ENCODE peak calls at places on chromosomes 13 and 19, in six cellular contexts. Q, M, R, I, U and W are unnamed samples.

GRCh38 chr19:13146763-13147563 is 3.2 kb downstream of the STX10 start:
- DNase-seq in Q (no peak), M (no peak), R (no peak), I (no peak), U (no peak), W (no peak)

GRCh38 chr13:98368019-98368418 is 190.9 kb upstream of the RNF113B start:
- DNase-seq in Q (no peak), M (no peak), R (no peak), I (no peak), U (peak), W (no peak)

GRCh38 chr19:1864480-1865171 is 1.2 kb upstream of the KLF16 start:
- DNase-seq in Q (no peak), M (peak), R (peak), I (peak), U (no peak), W (peak)

GRCh38 chr19:566403-566802 is 6.0 kb upstream of the BSG start:
- DNase-seq in Q (no peak), M (no peak), R (no peak), I (no peak), U (no peak), W (no peak)

GRCh38 chr13:34020388-34020787 is 202.4 kb downstream of the RFC3 start:
- DNase-seq in Q (no peak), M (no peak), R (no peak), I (no peak), U (no peak), W (no peak)

GRCh38 chr13:98909016-98909415 is 68.8 kb downstream of the DOCK9 start:
- DNase-seq in Q (no peak), M (no peak), R (no peak), I (no peak), U (no peak), W (no peak)

GRCh38 chr13:99974939-99975561 is 3.5 kb upstream of the ZIC5 start:
- DNase-seq in Q (no peak), M (no peak), R (peak), I (peak), U (no peak), W (no peak)

GRCh38 chr13:31067416-31068118 is 94.1 kb downstream of the HSPH1 start:
- DNase-seq in Q (no peak), M (no peak), R (no peak), I (no peak), U (peak), W (no peak)

GRCh38 chr19:16457195-16457953 is 14.4 kb downstream of the EPS15L1 start:
- DNase-seq in Q (peak), M (peak), R (peak), I (no peak), U (peak), W (peak)

GRCh38 chr19:17948474-17948966 is 15.7 kb downstream of the CCDC124 start:
- DNase-seq in Q (no peak), M (peak), R (no peak), I (no peak), U (no peak), W (peak)

GRCh38 chr13:98452851-98453250 is 124.1 kb downstream of the STK24 start:
- DNase-seq in Q (no peak), M (no peak), R (no peak), I (no peak), U (no peak), W (no peak)

GRCh38 chr13:30845297-30846214 is 60.5 kb upstream of the MEDAG start:
- DNase-seq in Q (no peak), M (no peak), R (no peak), I (no peak), U (no peak), W (no peak)

GRCh38 chr13:78820541-78820940 is 161.6 kb upstream of the OBI1 start:
- DNase-seq in Q (no peak), M (no peak), R (peak), I (no peak), U (no peak), W (peak)

GRCh38 chr19:53467138-53467502 is 413 bp upstream of the ZNF813 start:
- DNase-seq in Q (peak), M (no peak), R (no peak), I (peak), U (peak), W (peak)

GRCh38 chr13:21233086-21233485 is 56.6 kb downstream of the MRPL57 start:
- DNase-seq in Q (no peak), M (no peak), R (no peak), I (no peak), U (no peak), W (no peak)

GRCh38 chr13:45063261-45063870 is 56.9 kb upstream of the GTF2F2 start:
- DNase-seq in Q (no peak), M (no peak), R (no peak), I (no peak), U (peak), W (no peak)

GRCh38 chr19:1401889-1402217 is 511 bp upstream of the GAMT start:
- DNase-seq in Q (no peak), M (no peak), R (no peak), I (no peak), U (no peak), W (no peak)

GRCh38 chr13:93689333-93689732 is 462.7 kb downstream of the GPC6 start:
- DNase-seq in Q (no peak), M (no peak), R (no peak), I (no peak), U (peak), W (no peak)

GRCh38 chr13:73914119-73914518 is 220.1 kb downstream of the KLF12 start:
- DNase-seq in Q (no peak), M (no peak), R (no peak), I (no peak), U (no peak), W (no peak)

GRCh38 chr13:105804561-105805190 is 730.8 kb downstream of the EFNB2 start:
- DNase-seq in Q (no peak), M (no peak), R (no peak), I (no peak), U (peak), W (no peak)

GRCh38 chr19:2567580-2567979 is 91.7 kb downstream of the GADD45B start:
- DNase-seq in Q (peak), M (no peak), R (no peak), I (no peak), U (no peak), W (no peak)

GRCh38 chr13:106616729-106617128 is 48.8 kb upstream of the ARGLU1 start:
- DNase-seq in Q (no peak), M (no peak), R (no peak), I (no peak), U (no peak), W (no peak)

GRCh38 chr19:2478756-2479555 is 3.0 kb downstream of the GADD45B start:
- DNase-seq in Q (peak), M (peak), R (peak), I (peak), U (peak), W (no peak)

GRCh38 chr19:48448563-48448962 is 2.8 kb downstream of the GRWD1 start:
- DNase-seq in Q (no peak), M (no peak), R (no peak), I (no peak), U (no peak), W (no peak)

GRCh38 chr19:43741075-43741840 is 13.5 kb downstream of the SMG9 start:
- DNase-seq in Q (no peak), M (no peak), R (no peak), I (no peak), U (no peak), W (no peak)

GRCh38 chr13:30819136-30819875 is 84.0 kb downstream of the ALOX5AP start:
- DNase-seq in Q (no peak), M (no peak), R (no peak), I (no peak), U (peak), W (no peak)

GRCh38 chr13:59533561-59534337 is 630.0 kb downstream of the DIAPH3 start:
- DNase-seq in Q (no peak), M (no peak), R (no peak), I (no peak), U (peak), W (no peak)

GRCh38 chr13:84487681-84488080 is 605.4 kb upstream of the SLITRK1 start:
- DNase-seq in Q (no peak), M (no peak), R (no peak), I (no peak), U (no peak), W (no peak)

GRCh38 chr19:49224856-49225255 is 67.3 kb downstream of the TRPM4 start:
- DNase-seq in Q (no peak), M (peak), R (peak), I (peak), U (peak), W (peak)

GRCh38 chr19:51250786-51251452 is at the start of gene SIGLECL1:
- DNase-seq in Q (no peak), M (no peak), R (no peak), I (no peak), U (no peak), W (no peak)

GRCh38 chr13:33003458-33004019 is 12.7 kb upstream of the KL start:
- DNase-seq in Q (no peak), M (no peak), R (no peak), I (no peak), U (no peak), W (no peak)

GRCh38 chr19:4861147-4861546 is 6.3 kb downstream of the PLIN3 start:
- DNase-seq in Q (no peak), M (peak), R (no peak), I (peak), U (no peak), W (no peak)

GRCh38 chr13:112683581-112683980 is 6.3 kb upstream of the ATP11A start:
- DNase-seq in Q (no peak), M (no peak), R (no peak), I (no peak), U (no peak), W (no peak)

DNA sequence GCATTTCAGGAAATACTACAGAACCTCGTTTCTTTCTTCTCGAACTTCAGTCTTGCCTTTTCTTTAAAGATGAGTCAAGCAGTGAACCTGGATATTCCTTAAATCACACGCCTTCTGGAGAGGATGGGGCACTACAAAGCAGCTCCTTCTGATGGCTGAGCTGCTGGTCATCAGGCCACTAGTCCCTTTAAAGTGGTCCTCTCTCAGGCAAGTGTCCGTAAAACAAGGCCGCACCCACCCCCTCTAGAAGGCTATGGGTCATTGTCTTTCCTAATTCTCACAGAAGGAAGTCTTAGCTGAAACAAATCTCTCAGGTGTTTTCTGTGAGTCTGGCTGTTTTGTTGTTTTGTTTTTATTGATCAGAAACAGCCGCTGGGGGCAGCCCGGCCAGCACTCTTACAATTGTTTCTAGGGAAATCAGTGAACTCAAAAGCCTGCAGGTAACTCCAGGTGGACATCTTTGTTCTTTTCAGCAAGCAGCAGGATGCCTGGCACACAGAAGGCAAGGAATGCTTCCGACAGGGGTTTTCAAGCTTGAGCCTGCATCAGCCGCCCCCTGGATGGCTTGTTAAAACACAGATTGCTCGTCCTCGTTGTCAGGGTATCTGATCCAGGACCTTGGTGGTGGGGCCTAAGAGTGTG is 45.4 kb downstream of the MBNL2 start:
- DNase-seq in Q (no peak), M (no peak), R (peak), I (no peak), U (no peak), W (no peak)
- H3K27ac ChIP-seq in Q (peak), M (no peak), R (peak), I (no peak), U (peak), W (no peak)

GRCh38 chr13:41006296-41006695 is 12.8 kb downstream of the ELF1 start:
- DNase-seq in Q (no peak), M (no peak), R (no peak), I (no peak), U (no peak), W (no peak)

GRCh38 chr13:41006951-41007350 is 12.2 kb downstream of the ELF1 start:
- DNase-seq in Q (no peak), M (no peak), R (no peak), I (no peak), U (no peak), W (no peak)

GRCh38 chr13:41008349-41008980 is 10.7 kb downstream of the ELF1 start:
- DNase-seq in Q (no peak), M (no peak), R (no peak), I (no peak), U (peak), W (no peak)

GRCh38 chr13:41004875-41005693 is 14.0 kb downstream of the ELF1 start:
- DNase-seq in Q (no peak), M (no peak), R (no peak), I (no peak), U (no peak), W (no peak)

DNA sequence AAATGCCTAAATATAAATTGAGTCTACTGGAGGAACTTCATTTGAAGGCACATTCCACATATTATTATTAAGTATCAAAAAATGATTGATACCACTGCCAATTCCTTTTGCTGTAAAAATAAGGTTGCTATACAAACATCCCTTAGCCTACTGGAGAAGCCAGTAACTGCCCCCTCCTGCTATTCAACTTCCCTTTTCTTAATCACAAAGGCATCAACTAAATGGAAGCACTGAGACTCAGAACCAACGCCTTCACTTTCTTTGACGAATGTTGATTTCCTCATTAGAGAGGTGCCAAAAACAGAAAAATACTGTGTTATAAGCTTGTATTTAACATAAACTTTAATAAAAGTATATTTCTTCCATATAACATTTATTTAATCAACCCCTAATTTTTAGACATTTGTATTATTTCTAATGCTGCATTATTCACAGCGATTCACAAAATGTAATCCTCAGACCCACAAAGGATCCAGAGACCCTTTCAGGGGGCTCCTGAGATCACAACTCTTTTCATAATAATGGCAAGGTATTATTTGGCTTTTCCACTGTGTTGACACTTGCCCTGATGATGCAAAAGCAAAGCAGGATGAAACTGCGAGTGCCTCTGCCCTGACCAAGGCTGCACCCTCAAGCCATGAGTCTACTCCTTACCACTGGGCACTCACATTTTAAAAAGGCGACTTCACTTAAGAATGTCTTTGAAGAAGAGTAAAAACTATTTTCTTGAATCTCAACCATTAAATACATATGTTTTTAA is 11.6 kb downstream of the ELF1 start:
- DNase-seq in Q (no peak), M (no peak), R (peak), I (no peak), U (no peak), W (no peak)
- H3K4me3 ChIP-seq in Q (no peak), M (no peak), R (no peak), I (no peak), U (no peak), W (no peak)

DNA sequence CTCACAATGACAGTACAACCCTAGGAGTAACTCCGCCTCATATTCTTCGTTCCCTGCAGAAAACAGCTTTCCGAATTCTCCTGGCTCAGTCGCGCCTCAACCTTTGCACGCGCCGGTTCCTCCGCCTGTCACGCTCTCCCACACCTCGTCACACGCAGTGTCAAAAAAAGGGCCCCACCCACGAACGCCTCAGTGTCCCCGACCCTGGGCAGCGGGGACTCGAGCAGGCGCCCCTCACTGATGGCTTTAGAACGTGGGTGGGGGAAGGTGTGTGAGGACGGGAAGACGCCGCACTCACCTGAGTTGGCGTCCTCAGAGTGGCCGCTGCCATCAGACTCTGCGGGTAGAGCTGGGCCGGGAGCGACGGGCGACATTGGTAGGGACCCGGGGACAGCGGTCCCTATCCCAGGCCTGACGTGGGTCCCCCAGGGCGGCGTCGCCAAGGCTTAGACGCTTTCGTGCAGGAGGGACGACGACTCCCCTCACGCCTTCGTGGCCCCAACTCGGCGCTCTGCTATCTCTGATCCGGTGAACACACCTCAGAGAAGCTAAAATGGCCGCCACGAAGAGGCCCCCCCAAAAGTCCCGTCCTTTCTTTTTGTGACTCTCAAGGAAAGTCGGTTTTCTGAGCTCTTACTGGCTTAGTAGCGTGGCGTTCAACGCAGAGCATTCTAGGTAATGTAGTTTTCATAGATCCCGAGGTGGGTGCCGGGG is at the start of gene ZNF154:
- DNase-seq in Q (no peak), M (peak), R (peak), I (peak), U (peak), W (no peak)
- H3K27ac ChIP-seq in Q (peak), M (peak), R (peak), I (peak), U (peak), W (no peak)

DNA sequence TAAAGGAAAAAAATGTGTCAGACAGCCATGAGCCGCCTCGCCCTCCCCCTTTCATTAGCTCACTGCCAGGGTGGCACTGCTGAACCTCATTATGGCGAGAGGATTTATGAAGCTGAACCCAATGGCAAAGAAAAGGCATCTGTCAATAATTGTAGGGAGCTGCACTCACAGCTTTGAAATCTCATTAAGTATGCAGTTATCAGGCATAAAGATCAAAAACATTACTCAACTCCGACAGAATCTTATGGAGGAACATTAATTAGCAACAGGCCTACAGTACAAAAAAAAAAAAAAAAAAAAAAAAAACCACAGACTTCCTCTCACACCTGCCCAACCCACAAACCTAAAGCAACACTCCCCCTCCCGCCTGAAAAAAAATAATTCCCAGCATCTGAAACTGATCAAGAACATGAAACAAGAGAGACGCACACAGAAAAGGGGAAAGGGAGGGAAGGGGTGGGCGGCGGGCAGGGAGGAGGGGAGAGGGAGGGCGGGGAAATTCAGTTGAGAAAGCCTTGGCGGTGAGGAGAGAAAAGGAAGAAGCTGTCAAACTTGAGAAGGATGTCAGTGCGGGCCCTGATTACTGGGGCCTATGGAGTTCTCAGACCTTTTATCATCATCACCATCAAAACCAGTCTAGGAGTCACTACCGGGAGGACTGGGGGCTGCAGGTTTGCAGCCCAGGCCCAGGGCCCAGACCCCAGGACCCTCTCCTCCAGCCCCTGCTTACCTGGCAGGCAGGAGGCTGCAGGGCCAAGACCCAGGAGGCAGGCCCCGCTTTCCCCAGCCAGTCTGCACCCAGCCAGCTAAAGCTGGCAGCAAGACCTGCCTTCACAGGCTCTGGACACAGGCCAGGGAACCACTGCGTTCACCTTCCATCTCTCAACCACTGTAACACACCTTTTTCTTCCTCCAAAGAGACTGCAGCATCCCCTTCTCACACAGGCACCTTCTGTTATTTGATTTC is 8.9 kb downstream of the TSHZ3 start:
- DNase-seq in Q (no peak), M (peak), R (no peak), I (peak), U (peak), W (no peak)
- H3K4me3 ChIP-seq in Q (no peak), M (no peak), R (no peak), I (no peak), U (no peak), W (no peak)

GRCh38 chr13:41005709-41006108 is 13.4 kb downstream of the ELF1 start:
- DNase-seq in Q (no peak), M (no peak), R (no peak), I (no peak), U (no peak), W (no peak)
- H3K27ac ChIP-seq in Q (no peak), M (no peak), R (no peak), I (peak), U (no peak), W (no peak)

DNA sequence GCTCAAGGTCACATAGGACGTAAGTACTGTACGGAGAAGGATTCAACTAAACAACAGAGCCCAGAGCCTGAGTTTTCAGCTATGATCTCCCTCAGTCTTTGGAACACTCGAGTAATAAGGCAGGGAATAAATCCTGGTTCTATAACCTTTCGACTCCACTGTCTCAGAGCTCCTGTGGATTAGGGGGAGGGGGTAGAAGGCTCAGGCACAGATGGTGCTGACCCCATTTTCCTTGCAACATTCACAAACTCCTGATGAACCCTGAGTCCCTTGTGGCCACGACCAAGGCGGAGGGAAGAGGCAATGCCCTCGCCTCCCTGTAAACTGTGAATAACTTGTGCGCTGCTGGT is 21.3 kb downstream of the NOVA2 start:
- DNase-seq in Q (no peak), M (no peak), R (no peak), I (no peak), U (no peak), W (peak)
- H3K4me3 ChIP-seq in Q (no peak), M (no peak), R (peak), I (no peak), U (no peak), W (peak)